ENCODE peak calls at places on chromosomes 5 and 9, in ten cellular contexts. U is CD8-positive, alpha-beta T cell; Z is kidney; S is upper lobe of right lung; B is GM06990; L is suprapubic skin; M is tibial nerve; Q is stomach; R is spleen; Y is Panc1. N is an unnamed sample.
A peak's percentile ranks its signal among the peaks of the same experiment; 100 is the strongest.

GRCh38 chr5:1056611-1057484 is 48.2 kb downstream of the NKD2 start:
- DNase-seq in Z (peak; percentile 71), U (no peak), L (no peak), B (no peak), Y (no peak), S (no peak), R (no peak), M (no peak), Q (no peak), N (no peak)

GRCh38 chr5:131104169-131104775 is 60.8 kb downstream of the HINT1 start:
- DNase-seq in S (no peak), M (no peak), B (no peak), R (no peak), Q (no peak), Y (no peak), U (no peak), Z (no peak), L (no peak), N (no peak)

GRCh38 chr9:132485454-132485853 is 75.4 kb downstream of the CFAP77 start:
- DNase-seq in U (no peak), M (no peak), Y (no peak), B (no peak), Z (no peak), Q (no peak), R (no peak), S (no peak), L (no peak), N (no peak)

GRCh38 chr9:134566196-134566822 is 75.3 kb upstream of the COL5A1 start:
- DNase-seq in U (no peak), Q (no peak), Z (peak; percentile 18), L (peak; percentile 62), B (no peak), S (peak; percentile 46), R (no peak), M (no peak), Y (no peak), N (peak; percentile 15)

GRCh38 chr5:159133041-159133741 is 33.5 kb upstream of the EBF1 start:
- DNase-seq in M (no peak), R (no peak), S (no peak), Q (no peak), U (no peak), Z (no peak), B (peak; percentile 46), L (no peak), Y (peak; percentile 52), N (no peak)

GRCh38 chr9:89986190-89986589 is 381.4 kb downstream of the GADD45G start:
- DNase-seq in U (no peak), Y (no peak), M (no peak), Z (no peak), S (no peak), L (no peak), Q (no peak), R (no peak), B (no peak), N (no peak)

GRCh38 chr9:87167161-87167560 is 219.9 kb upstream of the GAS1 start:
- DNase-seq in Q (no peak), Y (no peak), S (no peak), Z (no peak), R (no peak), B (no peak), M (no peak), L (no peak), U (no peak), N (no peak)

GRCh38 chr5:43874772-43875171 is 271.8 kb downstream of the NNT start:
- DNase-seq in U (no peak), B (no peak), L (no peak), Q (no peak), Z (no peak), R (no peak), S (no peak), Y (no peak), M (no peak), N (no peak)

GRCh38 chr9:111978616-111979015 is 82.0 kb downstream of the UGCG start:
- DNase-seq in R (no peak), U (no peak), S (no peak), L (no peak), Z (no peak), B (no peak), Y (no peak), Q (no peak), M (no peak), N (no peak)

GRCh38 chr5:40627708-40628107 is 52.0 kb upstream of the PTGER4 start:
- DNase-seq in S (no peak), L (no peak), Y (no peak), Z (no peak), R (no peak), M (no peak), U (no peak), B (no peak), Q (no peak), N (no peak)

GRCh38 chr5:40619406-40619805 is 60.3 kb upstream of the PTGER4 start:
- DNase-seq in M (no peak), U (no peak), R (no peak), B (no peak), Y (no peak), L (no peak), Z (no peak), S (no peak), Q (no peak), N (no peak)

GRCh38 chr5:40626834-40627233 is 52.9 kb upstream of the PTGER4 start:
- DNase-seq in Y (no peak), S (no peak), Z (no peak), U (no peak), B (no peak), M (no peak), Q (no peak), L (no peak), R (no peak), N (no peak)

GRCh38 chr5:40622463-40623252 is 57.1 kb upstream of the PTGER4 start:
- DNase-seq in B (no peak), M (no peak), L (no peak), Z (no peak), Q (no peak), Y (no peak), U (no peak), S (no peak), R (no peak), N (no peak)

DNA sequence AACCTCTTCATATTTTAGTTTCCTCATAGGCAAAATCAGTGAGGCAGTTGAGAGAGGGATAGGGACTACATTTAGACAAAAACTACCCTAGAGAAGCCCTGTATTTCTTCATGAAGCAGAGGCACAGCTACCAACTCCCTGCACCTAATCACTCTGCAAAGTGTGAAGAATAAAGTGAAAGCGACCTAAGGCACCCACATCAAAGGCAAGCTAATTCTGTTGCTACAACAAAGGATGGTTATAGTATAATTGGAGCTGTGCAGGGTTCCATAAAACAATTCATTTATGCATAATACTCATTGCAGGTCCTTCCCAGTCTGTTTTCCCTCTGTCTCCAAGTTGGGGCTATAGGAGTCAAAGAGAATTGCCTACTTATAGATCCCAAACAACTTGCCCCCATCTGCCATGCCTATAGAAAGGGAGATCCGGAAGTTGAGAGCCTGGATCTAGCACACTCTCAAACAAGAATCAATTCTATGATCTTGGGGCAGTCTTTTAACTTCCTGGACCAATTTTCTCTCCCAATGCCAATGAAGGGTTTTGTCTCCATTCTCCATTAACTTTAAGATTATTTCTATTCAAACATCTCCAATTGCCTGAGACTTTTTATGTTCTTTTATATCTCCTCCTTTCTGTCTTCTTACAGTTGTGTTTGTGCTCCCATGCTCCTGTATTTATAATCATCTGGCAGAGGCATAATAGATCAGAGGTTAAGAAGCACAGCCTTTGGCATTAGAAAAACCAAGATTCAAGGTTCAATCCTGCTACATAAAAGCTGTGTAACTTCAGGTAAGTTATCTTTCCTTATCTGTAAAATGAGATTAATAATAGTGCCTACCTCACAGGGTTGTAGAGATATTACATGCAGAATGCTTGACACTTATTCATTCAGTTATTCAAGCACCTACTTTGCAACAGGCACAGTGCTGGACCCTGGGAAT is 56.0 kb upstream of the PTGER4 start:
- DNase-seq in L (no peak), Q (no peak), B (no peak), S (no peak), Y (no peak), R (no peak), U (peak; percentile 2), M (no peak), Z (no peak), N (no peak)
- H3K36me3 ChIP-seq in L (no peaks in the 10 kb centered on the region), Q (no peaks in the 10 kb centered on the region), B (no peaks in the 10 kb centered on the region), S (no peaks in the 10 kb centered on the region), Y (no peaks in the 10 kb centered on the region), R (no peaks in the 10 kb centered on the region), U (no peaks in the 10 kb centered on the region), M (no peaks in the 10 kb centered on the region), Z (no peaks in the 10 kb centered on the region), N (no peaks in the 10 kb centered on the region)

DNA sequence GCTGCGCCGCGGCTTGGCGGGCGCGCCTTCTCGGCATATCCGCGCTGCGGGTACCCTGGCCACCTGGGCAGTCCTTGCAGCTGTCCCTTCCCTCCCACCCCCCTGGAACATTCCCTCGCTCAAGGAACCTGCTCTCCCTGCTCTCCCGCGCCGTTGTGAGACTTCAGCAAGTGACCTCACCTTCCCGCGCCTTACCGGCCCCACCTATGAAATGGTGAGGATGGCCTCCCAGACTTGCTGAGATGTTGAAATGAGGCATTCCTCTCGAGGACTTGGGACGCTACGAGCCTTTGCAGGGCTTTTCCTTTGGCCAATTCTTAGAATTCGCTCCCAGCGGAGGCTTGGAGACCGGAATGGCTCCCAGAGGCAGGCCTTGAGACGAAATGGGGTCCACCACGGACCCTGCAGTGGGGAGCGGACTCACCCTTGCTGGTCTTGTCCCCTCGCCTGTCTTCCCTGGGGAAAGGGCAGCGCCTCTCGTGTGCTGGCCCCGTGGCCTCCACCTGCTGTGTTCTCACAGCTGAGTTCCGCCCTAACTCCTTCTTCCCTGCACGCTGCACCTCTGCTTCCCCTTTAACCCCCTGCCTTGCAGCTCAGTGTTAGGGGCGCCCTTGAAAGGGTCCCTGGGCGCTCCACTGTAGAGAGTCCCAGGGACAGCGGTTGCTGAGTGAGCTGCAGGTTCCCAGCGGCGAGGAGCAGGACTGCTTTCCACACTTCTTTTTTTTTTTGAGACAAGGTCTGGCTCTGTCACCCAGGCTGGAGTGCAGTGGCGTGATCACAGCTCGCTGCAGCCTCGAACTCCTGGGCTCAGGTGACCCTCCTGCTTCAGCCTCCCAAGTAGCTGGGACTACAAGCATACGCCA is 907 bp downstream of the HMCN2 start:
- DNase-seq in R (peak; percentile 28), Z (peak; percentile 53), B (no peak), S (no peak), Y (no peak), U (no peak), Q (no peak), M (no peak), L (peak; percentile 70), N (no peak)
- H3K4me3 ChIP-seq in R (no peak overlapping the region), Z (no peak overlapping the region), B (no peak overlapping the region), S (peak overlapping the region; percentile 32), Y (no peak overlapping the region), U (no peak overlapping the region), Q (peak overlapping the region; percentile 45), M (peak overlapping the region; percentile 18), L (peak overlapping the region; percentile 36), N (peak overlapping the region; percentile 23)

DNA sequence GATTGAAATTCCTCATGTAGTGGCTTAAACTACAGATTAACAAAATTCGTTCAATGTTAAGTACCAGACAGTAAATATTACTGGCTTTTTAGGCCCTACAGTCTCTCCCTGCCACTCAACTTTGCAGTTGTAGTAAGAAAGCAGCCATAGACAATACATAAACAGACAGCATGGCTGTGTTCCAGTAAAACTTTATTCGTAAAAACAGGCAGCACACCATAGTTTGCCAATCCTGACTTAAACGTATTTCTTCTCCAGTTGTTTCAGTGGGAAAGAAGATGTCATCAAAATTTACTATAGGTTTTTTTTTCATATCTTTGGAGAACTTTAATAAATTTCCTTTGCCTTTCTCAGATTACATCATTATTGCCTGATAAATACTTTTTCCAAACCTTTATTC is 64.3 kb downstream of the SLF1 start:
- DNase-seq in B (no peak), Q (no peak), R (no peak), U (no peak), S (no peak), L (no peak), Z (no peak), M (no peak), Y (no peak), N (no peak)
- TF ChIP-seq CTCF in B (no peak), Q (no peak), R (no peak), U (no peak), S (no peak), L (no peak), Z (no peak), M (no peak), Y (no peak), N (no peak)

GRCh38 chr5:16675747-16676255 is 59.0 kb upstream of the RETREG1 start:
- DNase-seq in Y (no peak), R (no peak), L (no peak), U (no peak), Q (no peak), S (no peak), B (no peak), Z (no peak), M (no peak), N (no peak)
- H3K36me3 ChIP-seq in Y (peaks cover 6% of the 10 kb centered on the region), R (peaks cover 92% of the 10 kb centered on the region), L (peaks cover 75% of the 10 kb centered on the region), U (no peaks in the 10 kb centered on the region), Q (peaks cover 83% of the 10 kb centered on the region), S (peaks cover 98% of the 10 kb centered on the region), B (no peaks in the 10 kb centered on the region), Z (peaks cover 25% of the 10 kb centered on the region), M (peaks cover 2% of the 10 kb centered on the region), N (peaks cover 83% of the 10 kb centered on the region)